ENCODE peak calls at places on chromosomes 3 and 15, in five cellular contexts. One of them, this sample, is unnamed.

GRCh38 chr3:133295199-133295901 is 104.5 kb upstream of the BFSP2 start:
- DNase-seq in K562: no peak
- DNase-seq in spleen: no peak
- DNase-seq in Panc1: no peak
- DNase-seq in breast epithelium: no peak
- DNase-seq in this sample: no peak

GRCh38 chr15:52709172-52709979 is 30.2 kb upstream of the ATOSA start:
- DNase-seq in breast epithelium: peak; percentile 75
- DNase-seq in K562: no peak
- DNase-seq in Panc1: no peak
- DNase-seq in spleen: peak; percentile 87
- DNase-seq in this sample: no peak

GRCh38 chr15:50320504-50320903 is 34.5 kb downstream of the GABPB1 start:
- DNase-seq in spleen: no peak
- DNase-seq in K562: no peak
- DNase-seq in breast epithelium: no peak
- DNase-seq in Panc1: no peak
- DNase-seq in this sample: no peak

GRCh38 chr3:186691676-186692075 is 25.5 kb upstream of the KNG1 start:
- DNase-seq in Panc1: no peak
- DNase-seq in spleen: no peak
- DNase-seq in K562: no peak
- DNase-seq in breast epithelium: no peak
- DNase-seq in this sample: no peak

GRCh38 chr3:79111375-79112052 is 656.3 kb downstream of the ROBO1 start:
- DNase-seq in breast epithelium: no peak
- DNase-seq in Panc1: no peak
- DNase-seq in spleen: no peak
- DNase-seq in K562: no peak
- DNase-seq in this sample: no peak

GRCh38 chr3:15271785-15272381 is 60.5 kb downstream of the SH3BP5 start:
- DNase-seq in Panc1: no peak
- DNase-seq in spleen: peak; percentile 92
- DNase-seq in K562: no peak
- DNase-seq in breast epithelium: no peak
- DNase-seq in this sample: no peak

GRCh38 chr3:143831208-143831607 is 17.1 kb downstream of the SLC9A9 start:
- DNase-seq in breast epithelium: no peak
- DNase-seq in K562: no peak
- DNase-seq in Panc1: no peak
- DNase-seq in spleen: no peak
- DNase-seq in this sample: no peak

GRCh38 chr15:67105065-67105951 is 39.9 kb downstream of the SMAD3 start:
- DNase-seq in K562: no peak
- DNase-seq in spleen: peak; percentile 66
- DNase-seq in breast epithelium: no peak
- DNase-seq in Panc1: no peak
- DNase-seq in this sample: no peak

GRCh38 chr15:69887018-69887417 is 210.7 kb downstream of the TLE3 start:
- DNase-seq in spleen: no peak
- DNase-seq in K562: no peak
- DNase-seq in Panc1: no peak
- DNase-seq in breast epithelium: no peak
- DNase-seq in this sample: no peak

GRCh38 chr15:85515212-85515611 is 134.8 kb downstream of the AKAP13 start:
- DNase-seq in Panc1: no peak
- DNase-seq in spleen: no peak
- DNase-seq in K562: no peak
- DNase-seq in breast epithelium: no peak
- DNase-seq in this sample: no peak

GRCh38 chr3:195579281-195579680 is 4.5 kb downstream of the APOD start:
- DNase-seq in spleen: no peak
- DNase-seq in Panc1: no peak
- DNase-seq in breast epithelium: no peak
- DNase-seq in K562: no peak
- DNase-seq in this sample: no peak

GRCh38 chr3:111315911-111316310 is 226.1 kb upstream of the CD96 start:
- DNase-seq in spleen: no peak
- DNase-seq in Panc1: no peak
- DNase-seq in K562: no peak
- DNase-seq in breast epithelium: no peak
- DNase-seq in this sample: no peak

GRCh38 chr3:11705049-11705448 is 61.3 kb upstream of the VGLL4 start:
- DNase-seq in spleen: peak; percentile 80
- DNase-seq in breast epithelium: no peak
- DNase-seq in Panc1: no peak
- DNase-seq in K562: peak; percentile 53
- DNase-seq in this sample: no peak

GRCh38 chr3:72830452-72831217 is 17.6 kb downstream of the SHQ1 start:
- DNase-seq in Panc1: no peak
- DNase-seq in breast epithelium: no peak
- DNase-seq in spleen: no peak
- DNase-seq in K562: no peak
- DNase-seq in this sample: no peak

GRCh38 chr3:107206141-107206540 is 171.1 kb upstream of the CCDC54 start:
- DNase-seq in breast epithelium: no peak
- DNase-seq in Panc1: no peak
- DNase-seq in K562: peak; percentile 40
- DNase-seq in spleen: no peak
- DNase-seq in this sample: no peak

GRCh38 chr15:48654799-48655198 is 9.3 kb upstream of the FBN1 start:
- DNase-seq in Panc1: no peak
- DNase-seq in breast epithelium: no peak
- DNase-seq in K562: no peak
- DNase-seq in spleen: no peak
- DNase-seq in this sample: no peak

GRCh38 chr3:193590088-193590856 is 2.7 kb upstream of the OPA1 start:
- DNase-seq in spleen: no peak
- DNase-seq in Panc1: no peak
- DNase-seq in breast epithelium: no peak
- DNase-seq in K562: peak; percentile 50
- DNase-seq in this sample: no peak

GRCh38 chr3:178561239-178561638 is 25.0 kb downstream of the KCNMB2 start:
- DNase-seq in K562: no peak
- DNase-seq in Panc1: no peak
- DNase-seq in spleen: no peak
- DNase-seq in breast epithelium: no peak
- DNase-seq in this sample: no peak

GRCh38 chr3:160141485-160142185 is 83.6 kb upstream of the C3orf80 start:
- DNase-seq in K562: no peak
- DNase-seq in Panc1: no peak
- DNase-seq in breast epithelium: no peak
- DNase-seq in spleen: no peak
- DNase-seq in this sample: no peak

GRCh38 chr3:36827133-36827532 is 62.8 kb upstream of the DCLK3 start:
- DNase-seq in spleen: no peak
- DNase-seq in Panc1: no peak
- DNase-seq in K562: no peak
- DNase-seq in breast epithelium: no peak
- DNase-seq in this sample: no peak

GRCh38 chr3:125019271-125019670 is 36.5 kb downstream of the HEG1 start:
- DNase-seq in Panc1: no peak
- DNase-seq in breast epithelium: no peak
- DNase-seq in K562: no peak
- DNase-seq in spleen: no peak
- DNase-seq in this sample: no peak

GRCh38 chr3:127143172-127143571 is 49.8 kb upstream of the PRR23E start:
- DNase-seq in K562: no peak
- DNase-seq in spleen: no peak
- DNase-seq in Panc1: no peak
- DNase-seq in breast epithelium: no peak
- DNase-seq in this sample: no peak

GRCh38 chr3:127144631-127145030 is 48.3 kb upstream of the PRR23E start:
- DNase-seq in Panc1: no peak
- DNase-seq in K562: no peak
- DNase-seq in spleen: no peak
- DNase-seq in breast epithelium: no peak
- DNase-seq in this sample: no peak

GRCh38 chr3:127147291-127147905 is 45.5 kb upstream of the PRR23E start:
- DNase-seq in K562: no peak
- DNase-seq in breast epithelium: no peak
- DNase-seq in Panc1: no peak
- DNase-seq in spleen: peak; percentile 41
- DNase-seq in this sample: no peak

GRCh38 chr3:127141921-127142730 is 50.8 kb upstream of the PRR23E start:
- DNase-seq in spleen: peak; percentile 27
- DNase-seq in breast epithelium: no peak
- DNase-seq in Panc1: no peak
- DNase-seq in K562: no peak
- DNase-seq in this sample: no peak

DNA sequence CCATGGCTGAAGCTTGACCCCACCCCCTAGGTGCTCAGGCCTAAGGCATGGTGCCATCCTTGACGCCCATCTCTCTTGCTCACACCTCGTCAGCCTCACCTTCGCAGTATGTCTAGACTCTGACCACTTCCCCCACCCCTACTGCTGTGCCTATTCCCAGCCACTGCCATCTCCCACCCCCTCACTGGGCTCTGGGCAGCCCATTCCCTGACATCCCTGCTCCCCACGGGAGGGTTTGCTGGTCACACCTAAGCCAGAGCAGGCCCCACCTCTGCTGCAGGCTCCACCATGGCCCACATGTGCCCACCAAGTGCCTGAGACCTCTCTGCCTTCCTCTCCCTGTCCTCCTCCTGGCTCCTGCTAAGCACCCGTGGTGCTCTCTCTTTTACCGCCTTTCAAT is 47.7 kb upstream of the PRR23E start:
- DNase-seq in breast epithelium: no peak
- DNase-seq in Panc1: no peak
- DNase-seq in K562: no peak
- DNase-seq in spleen: peak; percentile 44
- DNase-seq in this sample: no peak
- TF ChIP-seq POLR2AphosphoS5 in breast epithelium: no peak
- TF ChIP-seq POLR2AphosphoS5 in Panc1: no peak
- TF ChIP-seq POLR2AphosphoS5 in K562: no peak
- TF ChIP-seq POLR2AphosphoS5 in spleen: no peak
- TF ChIP-seq POLR2AphosphoS5 in this sample: no peak

GRCh38 chr15:31269961-31270575 is 56.6 kb upstream of the KLF13 start:
- DNase-seq in breast epithelium: peak; percentile 22
- DNase-seq in K562: no peak
- DNase-seq in Panc1: no peak
- DNase-seq in spleen: peak; percentile 37
- DNase-seq in this sample: peak; percentile 49

GRCh38 chr15:31268911-31269784 is 57.5 kb upstream of the KLF13 start:
- DNase-seq in spleen: peak; percentile 66
- DNase-seq in Panc1: no peak
- DNase-seq in breast epithelium: peak; percentile 17
- DNase-seq in K562: no peak
- DNase-seq in this sample: peak; percentile 70

GRCh38 chr15:31271224-31271635 is 55.4 kb upstream of the KLF13 start:
- DNase-seq in K562: no peak
- DNase-seq in spleen: no peak
- DNase-seq in breast epithelium: peak; percentile 49
- DNase-seq in Panc1: no peak
- DNase-seq in this sample: peak; percentile 52

GRCh38 chr15:31271706-31272557 is 54.7 kb upstream of the KLF13 start:
- DNase-seq in Panc1: no peak
- DNase-seq in spleen: no peak
- DNase-seq in breast epithelium: peak; percentile 17
- DNase-seq in K562: no peak
- DNase-seq in this sample: peak; percentile 91

DNA sequence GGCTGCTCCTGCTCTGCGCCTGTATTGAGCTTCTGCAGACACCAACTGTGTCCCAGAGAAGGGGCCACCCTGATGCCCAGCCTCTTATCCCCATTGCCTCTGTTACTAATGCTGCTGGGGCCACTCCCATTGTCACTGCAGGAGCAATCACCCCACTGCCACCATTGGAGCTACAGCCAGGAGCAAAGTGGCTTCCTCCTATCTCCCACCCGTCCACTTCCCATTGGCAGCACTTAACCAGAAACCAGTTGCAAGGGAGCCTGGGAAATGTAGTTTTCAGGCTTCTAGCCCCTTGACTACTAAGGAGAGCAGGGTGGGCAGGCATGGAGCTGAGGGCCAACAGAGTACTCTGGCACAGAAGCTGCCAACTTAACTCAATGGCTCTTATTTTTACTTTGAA is 55.9 kb upstream of the KLF13 start:
- DNase-seq in spleen: peak; percentile 39
- DNase-seq in Panc1: no peak
- DNase-seq in breast epithelium: peak; percentile 27
- DNase-seq in K562: peak; percentile 28
- DNase-seq in this sample: peak; percentile 60
- H3K4me1 ChIP-seq in spleen: peaks cover 36% of the 10 kb centered on the region
- H3K4me1 ChIP-seq in Panc1: peaks cover 6% of the 10 kb centered on the region
- H3K4me1 ChIP-seq in breast epithelium: no peaks in the 10 kb centered on the region
- H3K4me1 ChIP-seq in K562: no peaks in the 10 kb centered on the region
- H3K4me1 ChIP-seq in this sample: peaks cover 8% of the 10 kb centered on the region

GRCh38 chr3:54527521-54527920 is 400.3 kb downstream of the LRTM1 start:
- DNase-seq in spleen: no peak
- DNase-seq in Panc1: no peak
- DNase-seq in breast epithelium: no peak
- DNase-seq in K562: no peak
- DNase-seq in this sample: no peak
- TF ChIP-seq POLR2AphosphoS5 in spleen: no peak
- TF ChIP-seq POLR2AphosphoS5 in Panc1: no peak
- TF ChIP-seq POLR2AphosphoS5 in breast epithelium: no peak
- TF ChIP-seq POLR2AphosphoS5 in K562: no peak
- TF ChIP-seq POLR2AphosphoS5 in this sample: no peak

GRCh38 chr3:149577801-149578200 is 80.0 kb downstream of the WWTR1 start:
- DNase-seq in Panc1: no peak
- DNase-seq in spleen: no peak
- DNase-seq in K562: no peak
- DNase-seq in breast epithelium: no peak
- DNase-seq in this sample: no peak
- H3K4me1 ChIP-seq in Panc1: peaks cover 100% of the 10 kb centered on the region
- H3K4me1 ChIP-seq in spleen: peaks cover 12% of the 10 kb centered on the region
- H3K4me1 ChIP-seq in K562: peaks cover 10% of the 10 kb centered on the region
- H3K4me1 ChIP-seq in breast epithelium: peaks cover 8% of the 10 kb centered on the region
- H3K4me1 ChIP-seq in this sample: peaks cover 97% of the 10 kb centered on the region

GRCh38 chr15:89335289-89336041 is 841 bp upstream of the POLG start:
- DNase-seq in K562: no peak
- DNase-seq in breast epithelium: no peak
- DNase-seq in Panc1: no peak
- DNase-seq in spleen: no peak
- DNase-seq in this sample: no peak
- TF ChIP-seq POLR2AphosphoS5 in K562: no peak
- TF ChIP-seq POLR2AphosphoS5 in breast epithelium: no peak
- TF ChIP-seq POLR2AphosphoS5 in Panc1: no peak
- TF ChIP-seq POLR2AphosphoS5 in spleen: no peak
- TF ChIP-seq POLR2AphosphoS5 in this sample: no peak

GRCh38 chr3:129183569-129184395 is at the start of gene CNBP:
- DNase-seq in Panc1: no peak
- DNase-seq in breast epithelium: peak; percentile 93
- DNase-seq in spleen: peak; percentile 97
- DNase-seq in K562: peak; percentile 95
- DNase-seq in this sample: peak; percentile 94

GRCh38 chr3:129184396-129184656 is 630 bp upstream of the CNBP start:
- DNase-seq in spleen: no peak
- DNase-seq in breast epithelium: no peak
- DNase-seq in K562: peak; percentile 37
- DNase-seq in Panc1: no peak
- DNase-seq in this sample: no peak

GRCh38 chr3:129180461-129180860 is 3.2 kb downstream of the CNBP start:
- DNase-seq in spleen: no peak
- DNase-seq in Panc1: no peak
- DNase-seq in breast epithelium: no peak
- DNase-seq in K562: no peak
- DNase-seq in this sample: no peak

GRCh38 chr3:129182390-129183180 is 1.1 kb downstream of the CNBP start:
- DNase-seq in spleen: peak; percentile 77
- DNase-seq in Panc1: no peak
- DNase-seq in K562: peak; percentile 12
- DNase-seq in breast epithelium: no peak
- DNase-seq in this sample: no peak

GRCh38 chr3:129181834-129182233 is 1.9 kb downstream of the CNBP start:
- DNase-seq in Panc1: no peak
- DNase-seq in spleen: no peak
- DNase-seq in breast epithelium: no peak
- DNase-seq in K562: no peak
- DNase-seq in this sample: no peak
- H3K4me1 ChIP-seq in Panc1: peaks cover 32% of the 10 kb centered on the region
- H3K4me1 ChIP-seq in spleen: peaks cover 74% of the 10 kb centered on the region
- H3K4me1 ChIP-seq in breast epithelium: peaks cover 4% of the 10 kb centered on the region
- H3K4me1 ChIP-seq in K562: peaks cover 26% of the 10 kb centered on the region
- H3K4me1 ChIP-seq in this sample: peaks cover 68% of the 10 kb centered on the region

This sample was measured in vagina.